ENCODE peak calls at places on chromosomes 2 and 18, in seven cellular contexts. Y is mammary epithelial cell, V is bronchial epithelial cell, K is HL-60, O is body of pancreas, G is osteoblast, M is ovary. B is an unnamed sample.

GRCh38 chr2:168798888-168799410 is 3.5 kb upstream of the NOSTRIN start:
- DNase-seq in K (no peak), M (no peak), G (no peak), V (no peak), Y (no peak), O (no peak), B (no peak)

GRCh38 chr18:70426818-70427217 is 138.0 kb downstream of the SOCS6 start:
- DNase-seq in M (no peak), Y (no peak), O (no peak), G (no peak), V (no peak), K (no peak), B (no peak)

GRCh38 chr2:204024503-204024902 is 87.9 kb downstream of the ICOS start:
- DNase-seq in Y (peak), O (no peak), G (no peak), V (peak), M (no peak), K (no peak), B (no peak)

GRCh38 chr2:69685321-69686048 is 41.9 kb upstream of the AAK1 start:
- DNase-seq in V (no peak), O (peak), K (no peak), G (peak), M (no peak), Y (peak), B (peak)

GRCh38 chr18:2963048-2963447 is 49.9 kb downstream of the LPIN2 start:
- DNase-seq in K (no peak), O (no peak), Y (no peak), G (no peak), V (no peak), M (no peak), B (no peak)

GRCh38 chr2:239548491-239548890 is 147.7 kb upstream of the HDAC4 start:
- DNase-seq in M (no peak), O (no peak), G (no peak), Y (peak), V (peak), K (no peak), B (no peak)

GRCh38 chr2:174939046-174939445 is 66.1 kb downstream of the CHN1 start:
- DNase-seq in G (no peak), Y (peak), M (no peak), V (peak), K (no peak), O (no peak), B (no peak)

GRCh38 chr2:187554704-187555082 is 458 bp upstream of the TFPI start:
- DNase-seq in G (no peak), M (no peak), Y (no peak), V (no peak), O (no peak), K (no peak), B (no peak)

GRCh38 chr2:238929242-238930081 is 81.6 kb downstream of the TWIST2 start:
- DNase-seq in V (no peak), Y (no peak), G (peak), M (peak), K (no peak), O (peak), B (no peak)

GRCh38 chr2:235745597-235745996 is 251.8 kb downstream of the AGAP1 start:
- DNase-seq in Y (peak), V (peak), O (no peak), M (no peak), K (no peak), G (no peak), B (no peak)

GRCh38 chr2:65231892-65232477 is 4.4 kb downstream of the ACTR2 start:
- DNase-seq in Y (no peak), O (no peak), K (peak), G (peak), V (no peak), M (no peak), B (no peak)

GRCh38 chr2:7745369-7745768 is 828.2 kb downstream of the RNF144A start:
- DNase-seq in G (no peak), V (peak), K (no peak), M (no peak), O (no peak), Y (no peak), B (peak)

GRCh38 chr2:167862787-167863186 is 384.6 kb downstream of the STK39 start:
- DNase-seq in G (no peak), V (peak), M (no peak), Y (peak), K (no peak), O (no peak), B (no peak)

GRCh38 chr2:193518061-193518817 is 1323.5 kb upstream of the TMEFF2 start:
- DNase-seq in O (no peak), G (peak), K (no peak), M (no peak), Y (peak), V (peak), B (no peak)

GRCh38 chr2:85754313-85755095 is 713 bp downstream of the ATOH8 start:
- DNase-seq in M (peak), O (peak), V (no peak), Y (peak), K (peak), G (peak), B (no peak)
- TF ChIP-seq CTCF in M (peak), O (peak), V (no peak), Y (no peak), K (no peak), G (no peak), B (no peak)

GRCh38 chr18:47931707-47932103 is 1.2 kb upstream of the SMAD2 start:
- DNase-seq in K (peak), V (peak), G (no peak), O (peak), M (peak), Y (no peak), B (no peak)
- H3K4me3 ChIP-seq in K (peak), V (peak), G (peak), O (no peak), M (peak), Y (peak), B (peak)

DNA sequence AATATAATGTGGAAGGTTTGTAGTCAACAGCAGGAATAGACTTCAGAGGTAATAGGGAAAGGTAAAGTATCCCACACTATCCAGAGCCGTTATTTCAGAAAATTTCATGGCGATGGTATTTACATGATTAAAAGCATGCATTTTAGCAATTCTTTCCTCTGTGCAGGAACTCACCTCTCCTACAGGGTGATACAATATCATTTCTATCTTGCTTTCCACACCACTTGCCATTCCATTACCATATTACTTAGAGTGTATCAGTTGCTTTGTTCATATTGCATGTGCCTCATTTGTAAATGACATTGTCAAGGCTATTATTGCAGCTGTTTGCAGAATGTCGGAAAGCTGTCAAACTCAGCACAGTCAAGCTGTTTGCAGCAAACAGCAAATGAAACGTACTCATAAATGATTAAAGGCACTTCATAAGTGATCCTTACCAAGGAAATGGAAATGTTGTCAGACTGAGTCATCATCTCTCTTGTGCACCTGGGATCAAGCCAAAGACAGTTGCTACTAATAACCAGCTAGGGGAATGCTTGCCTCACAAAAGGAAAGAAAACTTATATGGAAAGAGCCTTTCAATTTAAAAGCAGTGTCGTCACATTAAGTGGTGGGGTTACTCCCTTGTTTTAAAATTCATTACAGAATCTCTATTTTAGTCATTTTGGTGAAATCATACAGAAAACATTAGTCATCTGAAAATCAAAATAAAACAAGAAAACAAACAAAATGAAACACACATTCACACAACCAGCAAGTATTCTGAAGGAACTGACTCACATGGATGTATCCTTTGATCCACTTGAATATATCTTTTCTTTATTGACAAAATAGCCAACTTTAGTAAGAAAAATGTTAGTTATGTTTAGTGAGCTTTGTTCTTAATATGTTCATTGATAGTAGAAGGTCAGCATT is 1064.1 kb upstream of the CNTNAP5 start:
- DNase-seq in O (no peak), M (no peak), Y (peak), G (no peak), K (no peak), V (peak), B (peak)
- TF ChIP-seq CTCF in O (no peak), M (no peak), Y (peak), G (no peak), K (no peak), V (no peak), B (peak)

GRCh38 chr18:50953822-50954221 is 14.0 kb upstream of the ELAC1 start:
- DNase-seq in M (no peak), Y (no peak), K (no peak), O (no peak), V (no peak), G (peak), B (no peak)
- H3K4me3 ChIP-seq in M (no peak), Y (no peak), K (no peak), O (no peak), V (no peak), G (no peak), B (no peak)

GRCh38 chr2:44562737-44563136 is 201.0 kb downstream of the CAMKMT start:
- DNase-seq in G (no peak), O (no peak), K (no peak), M (no peak), V (no peak), Y (no peak), B (no peak)

GRCh38 chr2:44559108-44559507 is 197.4 kb downstream of the CAMKMT start:
- DNase-seq in V (no peak), O (no peak), G (no peak), M (no peak), Y (no peak), K (peak), B (no peak)

GRCh38 chr2:44564752-44565151 is 203.0 kb downstream of the CAMKMT start:
- DNase-seq in O (no peak), V (no peak), K (no peak), Y (no peak), M (no peak), G (no peak), B (no peak)

GRCh38 chr2:44560961-44561360 is 199.2 kb downstream of the CAMKMT start:
- DNase-seq in V (peak), K (no peak), G (no peak), M (no peak), Y (peak), O (no peak), B (no peak)

GRCh38 chr2:44560352-44560751 is 198.6 kb downstream of the CAMKMT start:
- DNase-seq in Y (no peak), G (no peak), K (peak), M (no peak), O (no peak), V (peak), B (no peak)
- TF ChIP-seq CTCF in Y (peak), G (peak), K (no peak), M (no peak), O (no peak), V (peak), B (peak)

GRCh38 chr2:3348771-3349170 is 28.8 kb downstream of the EIPR1 start:
- DNase-seq in K (no peak), M (no peak), G (no peak), Y (no peak), O (no peak), V (no peak), B (peak)
- H3K4me3 ChIP-seq in K (no peak), M (no peak), G (no peak), Y (no peak), O (no peak), V (no peak), B (peak)

DNA sequence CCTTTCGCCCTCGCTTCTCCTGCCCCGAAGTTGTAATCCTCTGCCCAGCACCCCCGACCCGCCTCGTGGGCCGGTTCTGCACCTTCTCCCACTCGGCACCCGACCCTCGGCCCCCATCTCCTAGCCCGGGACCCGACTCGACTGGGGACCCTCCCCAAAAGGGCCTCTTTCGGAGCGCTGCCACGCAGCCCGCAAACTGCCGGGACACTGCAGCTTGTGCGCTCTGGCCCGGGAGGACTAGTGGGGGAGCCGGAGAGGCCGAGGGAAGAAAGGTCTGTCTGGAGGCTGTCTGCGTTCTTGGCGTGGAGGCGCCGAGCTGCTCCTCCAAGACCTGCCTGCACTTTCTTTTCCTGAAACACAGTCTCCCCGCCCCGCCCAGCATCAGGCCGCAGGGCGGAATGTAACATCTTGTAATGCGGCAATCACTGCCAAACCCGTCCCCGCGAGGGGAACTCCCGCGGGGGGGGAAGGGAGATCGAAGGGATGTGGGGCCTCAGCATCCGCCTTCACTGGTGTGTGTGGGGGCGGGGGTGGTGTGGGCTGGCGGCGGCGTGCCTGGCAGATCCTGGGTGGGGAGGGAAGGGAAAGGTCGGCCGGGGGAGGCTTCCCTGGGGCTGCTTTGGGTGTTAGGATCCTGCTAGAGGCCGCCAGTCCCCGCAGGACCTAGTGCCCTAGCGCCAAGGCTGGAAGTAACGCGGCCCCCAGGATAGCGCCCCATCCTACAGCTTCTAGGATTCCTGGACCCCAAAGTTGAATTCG is 7.4 kb downstream of the DLX2 start:
- DNase-seq in V (peak), Y (peak), G (peak), K (peak), M (peak), O (no peak), B (no peak)
- TF ChIP-seq CTCF in V (no peak), Y (no peak), G (no peak), K (no peak), M (no peak), O (no peak), B (no peak)

DNA sequence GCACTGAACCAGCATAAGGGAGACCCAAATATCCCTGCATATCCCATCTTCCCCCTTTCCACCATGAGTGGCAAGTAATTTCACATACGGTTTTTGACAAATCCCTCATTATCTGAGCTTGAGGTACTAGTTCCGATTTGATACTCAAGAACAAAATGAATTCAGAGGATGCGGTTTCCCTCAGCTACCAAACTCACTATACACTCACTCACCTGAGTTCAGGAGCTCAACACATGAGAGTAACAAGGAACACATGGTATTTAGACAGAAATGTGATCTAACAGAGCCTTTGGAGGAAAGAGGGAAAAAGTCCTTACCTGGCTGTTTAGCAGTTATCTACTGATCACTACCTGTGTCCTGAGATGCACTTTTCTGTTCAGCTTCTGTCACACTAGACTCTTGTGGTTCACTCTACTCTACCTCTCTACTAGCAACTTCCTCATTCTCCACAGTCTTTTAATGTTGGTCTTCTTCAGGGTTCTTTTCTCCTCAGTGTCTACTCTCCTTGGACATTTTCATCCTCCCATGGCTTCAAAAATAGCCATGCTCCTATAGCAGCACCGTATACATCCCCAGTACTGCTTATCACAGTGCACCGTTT is 25.1 kb downstream of the ASXL2 start:
- DNase-seq in G (no peak), M (no peak), K (peak), V (no peak), O (no peak), Y (no peak), B (no peak)
- H3K4me3 ChIP-seq in G (no peak), M (no peak), K (no peak), V (no peak), O (no peak), Y (no peak), B (no peak)

DNA sequence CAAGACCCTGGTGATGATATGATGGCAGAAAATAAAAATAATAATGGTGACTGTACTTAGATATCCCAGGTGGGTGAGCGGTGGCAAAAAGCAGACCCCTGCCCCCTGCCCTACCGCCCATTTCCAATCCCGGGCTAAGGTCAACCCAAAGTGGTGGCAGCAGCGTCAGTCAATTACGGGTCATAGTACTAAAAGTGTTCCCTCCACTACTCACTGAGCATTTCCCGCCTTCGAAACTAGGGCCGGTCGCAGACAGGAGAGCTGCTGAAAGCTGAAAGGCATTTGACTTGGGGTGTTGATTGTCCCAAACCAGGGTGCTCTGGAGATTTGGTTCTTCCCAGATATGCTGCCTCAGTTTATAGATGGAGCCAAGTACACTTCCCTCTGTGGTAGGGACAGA is 169.2 kb downstream of the MSH2 start:
- DNase-seq in V (no peak), O (no peak), Y (no peak), M (no peak), G (no peak), K (no peak), B (no peak)
- TF ChIP-seq CTCF in V (no peak), O (no peak), Y (no peak), M (no peak), G (no peak), K (no peak), B (no peak)

GRCh38 chr2:53610260-53610659 is 157.3 kb upstream of the CHAC2 start:
- DNase-seq in M (no peak), Y (no peak), V (no peak), K (no peak), G (no peak), O (no peak), B (peak)

GRCh38 chr2:53609561-53609960 is 158.0 kb upstream of the CHAC2 start:
- DNase-seq in Y (no peak), M (no peak), V (no peak), K (no peak), O (no peak), G (no peak), B (no peak)
- H3K4me3 ChIP-seq in Y (no peak), M (no peak), V (no peak), K (no peak), O (no peak), G (no peak), B (no peak)

B was measured in LNCaP clone FGC.